ENCODE peak calls at places on chromosomes 1 and 21, in four cellular contexts. T, S, K and O are unnamed samples.

GRCh38 chr1:234724517-234725176 is 114.7 kb upstream of the IRF2BP2 start:
- DNase-seq in T (no peak), S (no peak), K (no peak), O (peak)

GRCh38 chr1:155192346-155193274 is 15.1 kb downstream of the THBS3 start:
- DNase-seq in T (no peak), S (no peak), K (peak), O (no peak)

GRCh38 chr1:207872655-207873054 is 38.3 kb downstream of the CD34 start:
- DNase-seq in T (no peak), S (no peak), K (no peak), O (no peak)

GRCh38 chr1:196779093-196779492 is 4.5 kb downstream of the CFHR3 start:
- DNase-seq in T (no peak), S (no peak), K (no peak), O (no peak)

GRCh38 chr1:4010811-4011605 is 110.9 kb upstream of the C1orf174 start:
- DNase-seq in T (no peak), S (no peak), K (no peak), O (no peak)

GRCh38 chr1:175757381-175758015 is 14.1 kb upstream of the TNR start:
- DNase-seq in T (no peak), S (no peak), K (peak), O (peak)

GRCh38 chr1:44511769-44512168 is 106.7 kb downstream of the RNF220 start:
- DNase-seq in T (no peak), S (no peak), K (no peak), O (no peak)

GRCh38 chr1:70142120-70142519 is 63.3 kb downstream of the LRRC40 start:
- DNase-seq in T (no peak), S (no peak), K (peak), O (no peak)

GRCh38 chr1:193241132-193241827 is 54.9 kb upstream of the B3GALT2 start:
- DNase-seq in T (no peak), S (no peak), K (no peak), O (no peak)

GRCh38 chr1:55062801-55063561 is 23.6 kb downstream of the PCSK9 start:
- DNase-seq in T (no peak), S (no peak), K (no peak), O (no peak)

GRCh38 chr1:196317535-196318522 is 290.4 kb downstream of the KCNT2 start:
- DNase-seq in T (peak), S (no peak), K (peak), O (peak)

GRCh38 chr21:29481641-29482040 is 182.9 kb downstream of the BACH1 start:
- DNase-seq in T (no peak), S (no peak), K (no peak), O (no peak)

GRCh38 chr1:167713330-167714081 is 8.3 kb upstream of the MPZL1 start:
- DNase-seq in T (no peak), S (no peak), K (peak), O (no peak)

GRCh38 chr1:206713070-206713469 is 28.4 kb downstream of the MAPKAPK2 start:
- DNase-seq in T (no peak), S (no peak), K (no peak), O (no peak)

GRCh38 chr1:26828352-26829093 is 2.0 kb downstream of the ZDHHC18 start:
- DNase-seq in T (no peak), S (no peak), K (peak), O (no peak)

GRCh38 chr21:29130234-29130993 is at the start of gene MAP3K7CL:
- DNase-seq in T (no peak), S (no peak), K (peak), O (no peak)

GRCh38 chr1:229087339-229087738 is 183.6 kb upstream of the RAB4A start:
- DNase-seq in T (no peak), S (no peak), K (no peak), O (no peak)

GRCh38 chr1:194857413-194857812 is 1671.0 kb upstream of the B3GALT2 start:
- DNase-seq in T (no peak), S (no peak), K (peak), O (no peak)

GRCh38 chr1:27116697-27117096 is 38.2 kb downstream of the SLC9A1 start:
- DNase-seq in T (no peak), S (no peak), K (no peak), O (no peak)

DNA sequence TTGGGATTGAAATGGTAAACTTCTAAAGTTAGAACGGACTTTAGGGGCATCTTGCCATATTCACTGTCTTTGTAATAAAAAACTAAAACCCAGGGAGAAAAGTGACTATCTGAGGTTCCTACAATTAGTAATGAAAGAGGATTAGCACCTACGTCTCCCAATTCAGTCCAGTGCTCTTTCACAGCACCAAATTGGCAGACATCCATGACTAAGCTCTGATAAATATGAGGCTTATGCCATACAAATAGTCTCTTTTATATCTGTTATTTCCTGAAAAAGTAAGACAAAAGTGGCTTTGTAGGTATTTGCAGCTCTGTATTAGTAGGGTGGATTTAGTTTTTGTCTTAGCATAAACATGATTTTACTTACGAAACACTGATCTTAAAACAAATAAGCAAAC is 315.0 kb upstream of the NRIP1 start:
- DNase-seq in T (no peak), S (no peak), K (no peak), O (no peak)
- TF ChIP-seq FOXM1 in T (no peak), S (no peak), K (no peak), O (no peak)

GRCh38 chr1:61486783-61487505 is 238.0 kb downstream of the TM2D1 start:
- DNase-seq in T (no peak), S (no peak), K (no peak), O (no peak)
- TF ChIP-seq FOXK2 in T (no peak), S (no peak), K (no peak), O (no peak)

GRCh38 chr1:81801834-81802531 is 1.2 kb downstream of the ADGRL2 start:
- DNase-seq in T (no peak), S (no peak), K (no peak), O (peak)
- TF ChIP-seq FOXM1 in T (no peak), S (no peak), K (no peak), O (peak)

DNA sequence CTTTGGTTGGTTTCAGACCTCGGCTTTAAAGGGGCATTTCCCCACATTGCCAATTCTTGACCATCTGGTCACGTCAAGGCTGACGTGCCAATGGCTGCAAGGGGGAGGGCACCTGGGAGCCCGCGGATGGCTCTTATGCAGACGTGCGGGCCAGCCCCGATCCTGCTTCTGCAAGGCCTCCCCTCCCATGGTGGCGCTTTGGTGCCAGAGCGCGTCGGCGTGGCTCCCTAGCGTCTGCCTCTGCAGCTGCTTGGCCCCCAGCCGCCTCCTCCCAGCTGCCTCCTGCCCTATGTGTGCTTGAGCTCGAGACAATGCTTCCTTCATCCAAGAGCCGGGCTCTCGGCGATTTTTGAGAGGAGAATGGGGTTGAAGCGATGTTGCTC is 29.1 kb downstream of the SKI start:
- DNase-seq in T (no peak), S (no peak), K (no peak), O (no peak)
- TF ChIP-seq FOXK2 in T (no peak), S (no peak), K (no peak), O (no peak)

DNA sequence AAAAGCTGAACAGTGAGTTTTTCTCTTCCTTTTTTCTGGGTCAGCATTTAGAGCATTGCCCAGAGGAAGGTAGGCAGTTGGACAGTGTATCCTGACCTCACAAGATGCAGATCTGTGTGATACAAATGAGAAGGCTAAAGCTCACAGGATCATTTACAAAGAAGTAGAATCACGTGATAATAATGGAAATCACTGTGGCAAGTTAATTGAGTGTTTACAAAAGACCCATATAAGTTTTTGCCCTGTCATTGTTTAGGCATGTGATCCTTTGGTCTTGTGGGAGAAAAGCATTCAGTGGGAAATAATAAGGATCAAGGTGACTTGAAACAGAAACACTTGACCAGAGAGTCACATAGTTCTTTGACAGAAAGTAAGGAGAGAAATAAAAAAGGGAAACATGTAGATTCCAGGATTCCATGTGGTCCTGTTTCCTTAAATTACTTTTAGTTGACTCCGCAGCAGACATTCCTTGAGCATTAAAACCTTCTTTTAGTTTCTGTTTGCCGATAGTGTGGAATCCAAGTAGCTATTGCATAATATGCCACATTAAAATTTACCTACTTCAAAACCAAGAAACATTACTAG is 66.4 kb downstream of the CNST start:
- DNase-seq in T (no peak), S (no peak), K (no peak), O (no peak)
- TF ChIP-seq FOXM1 in T (no peak), S (no peak), K (no peak), O (no peak)